ENCODE peak calls at places on chromosomes 5 and 9, in four cellular contexts. V is Calu3, M is GM10248, K is GM13977. A is an unnamed sample.

GRCh38 chr9:81861644-81862043 is 66.6 kb upstream of the SPATA31D4 start:
- DNase-seq in V (no peak), M (no peak), K (no peak), A (no peak)

GRCh38 chr9:34446468-34446891 is 11.9 kb downstream of the FAM219A start:
- DNase-seq in V (no peak), M (no peak), K (no peak), A (no peak)

GRCh38 chr9:125646222-125647100 is 60.5 kb downstream of the MAPKAP1 start:
- DNase-seq in V (no peak), M (no peak), K (no peak), A (no peak)

GRCh38 chr9:28782630-28783029 is 1209.3 kb upstream of the C9orf72 start:
- DNase-seq in V (peak), M (no peak), K (no peak), A (no peak)

GRCh38 chr5:172792693-172793570 is 21.9 kb upstream of the DUSP1 start:
- DNase-seq in V (no peak), M (no peak), K (no peak), A (no peak)

GRCh38 chr5:95554331-95554646 is 488 bp downstream of the SKIC3 start:
- DNase-seq in V (no peak), M (no peak), K (no peak), A (no peak)

GRCh38 chr5:76483433-76483832 is 80.3 kb downstream of the IQGAP2 start:
- DNase-seq in V (no peak), M (no peak), K (no peak), A (no peak)

GRCh38 chr9:23542438-23542837 is 283.6 kb downstream of the ELAVL2 start:
- DNase-seq in V (no peak), M (no peak), K (no peak), A (no peak)

GRCh38 chr5:1515921-1516571 is 7.7 kb downstream of the LPCAT1 start:
- DNase-seq in V (peak), M (no peak), K (no peak), A (no peak)

GRCh38 chr5:36200513-36200912 is 41.2 kb downstream of the NADK2 start:
- DNase-seq in V (no peak), M (no peak), K (no peak), A (no peak)

GRCh38 chr5:137370096-137370495 is 129.0 kb downstream of the SPOCK1 start:
- DNase-seq in V (no peak), M (no peak), K (no peak), A (no peak)

GRCh38 chr5:168228668-168229067 is 62.8 kb upstream of the WWC1 start:
- DNase-seq in V (no peak), M (no peak), K (no peak), A (no peak)

GRCh38 chr5:15943487-15943886 is 236.1 kb downstream of the MARCHF11 start:
- DNase-seq in V (no peak), M (no peak), K (no peak), A (no peak)

GRCh38 chr5:137733011-137733410 is 2.9 kb downstream of the KLHL3 start:
- DNase-seq in V (no peak), M (no peak), K (no peak), A (no peak)

GRCh38 chr9:84669293-84670105 is at the start of gene NTRK2:
- DNase-seq in V (peak), M (peak), K (peak), A (peak)

GRCh38 chr9:78882501-78882900 is 585.6 kb downstream of the PSAT1 start:
- DNase-seq in V (no peak), M (no peak), K (no peak), A (no peak)

GRCh38 chr9:100714372-100715099 is 136.7 kb downstream of the CAVIN4 start:
- DNase-seq in V (peak), M (peak), K (peak), A (peak)

GRCh38 chr9:89421595-89421994 is 76.3 kb downstream of the SEMA4D start:
- DNase-seq in V (no peak), M (no peak), K (no peak), A (no peak)

GRCh38 chr5:12952409-12952808 is 992.1 kb downstream of the DNAH5 start:
- DNase-seq in V (no peak), M (no peak), K (no peak), A (no peak)

GRCh38 chr9:12463641-12464040 is 229.5 kb upstream of the TYRP1 start:
- DNase-seq in V (no peak), M (no peak), K (no peak), A (no peak)

GRCh38 chr9:106074006-106074405 is 379.7 kb downstream of the TMEM38B start:
- DNase-seq in V (no peak), M (no peak), K (no peak), A (no peak)

GRCh38 chr5:1734908-1735289 is 64.7 kb downstream of the MRPL36 start:
- DNase-seq in V (no peak), M (no peak), K (no peak), A (no peak)

GRCh38 chr9:111150241-111150640 is 112.0 kb upstream of the LPAR1 start:
- DNase-seq in V (no peak), M (no peak), K (no peak), A (no peak)

GRCh38 chr5:136308396-136308795 is 56.9 kb downstream of the TRPC7 start:
- DNase-seq in V (peak), M (no peak), K (no peak), A (no peak)

GRCh38 chr9:90300901-90301688 is 341.5 kb downstream of the DIRAS2 start:
- DNase-seq in V (peak), M (no peak), K (no peak), A (no peak)

GRCh38 chr5:169251685-169252084 is 49.3 kb downstream of the SLIT3 start:
- DNase-seq in V (no peak), M (no peak), K (no peak), A (no peak)

GRCh38 chr5:1231354-1231905 is 6.2 kb downstream of the SLC6A18 start:
- DNase-seq in V (no peak), M (no peak), K (no peak), A (no peak)

GRCh38 chr5:101045689-101046088 is 142.6 kb upstream of the ST8SIA4 start:
- DNase-seq in V (no peak), M (peak), K (peak), A (no peak)
- TF ChIP-seq CTCF in V (peak), M (peak), K (peak), A (no peak)

GRCh38 chr5:180670586-180671359 is 21.4 kb upstream of the FLT4 start:
- DNase-seq in V (peak), M (peak), K (peak), A (peak)
- TF ChIP-seq CTCF in V (peak), M (peak), K (peak), A (peak)

GRCh38 chr9:136451221-136451877 is 11.7 kb upstream of the INPP5E start:
- DNase-seq in V (no peak), M (no peak), K (no peak), A (no peak)
- TF ChIP-seq CTCF in V (no peak), M (no peak), K (no peak), A (no peak)

GRCh38 chr5:133247881-133248642 is 196.2 kb downstream of the HSPA4 start:
- DNase-seq in V (peak), M (no peak), K (no peak), A (peak)
- TF ChIP-seq CTCF in V (peak), M (peak), K (peak), A (peak)

DNA sequence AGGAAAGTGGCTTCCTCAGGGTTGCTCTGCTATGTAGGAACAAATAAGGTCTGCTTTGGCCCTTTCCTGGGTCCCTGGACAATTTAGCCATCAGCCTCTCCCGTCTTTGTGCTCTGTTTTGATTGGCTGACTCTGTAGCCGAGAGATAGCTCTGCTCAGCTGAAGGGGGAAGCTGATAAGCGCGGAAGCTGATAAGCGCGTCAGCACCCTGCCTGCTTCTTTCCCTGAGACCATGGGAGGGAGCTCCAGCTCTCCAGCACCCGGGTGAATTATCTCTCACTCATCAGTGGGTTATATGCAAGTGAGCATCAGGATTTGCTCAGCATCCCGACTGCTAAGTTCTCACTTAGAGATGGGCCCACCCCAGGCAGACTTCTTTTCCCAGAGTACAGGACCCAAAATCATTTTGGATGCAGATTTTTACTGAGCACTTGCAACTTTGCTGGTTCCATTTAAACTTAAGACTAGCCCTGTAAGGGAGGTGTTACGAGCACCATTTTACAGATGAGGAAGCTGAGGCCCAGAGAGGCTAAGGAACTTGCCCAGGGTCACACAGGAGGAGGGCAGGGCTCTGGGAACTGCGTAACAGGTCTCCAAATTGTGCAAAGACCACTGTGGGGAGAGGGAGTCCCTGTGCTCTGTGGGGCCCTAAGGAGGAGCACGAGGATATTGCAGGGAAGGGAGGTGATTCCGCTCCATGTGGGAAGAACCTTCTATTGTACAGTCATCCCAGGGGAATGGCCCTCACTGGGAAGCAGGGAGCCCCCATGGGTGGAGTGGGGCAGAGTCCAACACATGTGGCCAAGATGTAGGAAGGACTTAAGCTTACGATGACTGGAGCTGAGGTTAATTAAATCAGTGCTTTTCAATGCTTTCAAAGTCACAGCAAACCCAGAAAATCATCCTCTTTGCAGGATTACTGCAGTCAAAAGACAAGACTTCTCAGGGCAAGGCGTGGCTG is 83.7 kb upstream of the ORM1 start:
- DNase-seq in V (no peak), M (no peak), K (peak), A (no peak)
- TF ChIP-seq CTCF in V (no peak), M (no peak), K (no peak), A (no peak)

GRCh38 chr5:131525805-131526204 is 109.2 kb downstream of the RAPGEF6 start:
- DNase-seq in V (no peak), M (no peak), K (no peak), A (no peak)
- TF ChIP-seq CTCF in V (no peak), M (no peak), K (no peak), A (no peak)

DNA sequence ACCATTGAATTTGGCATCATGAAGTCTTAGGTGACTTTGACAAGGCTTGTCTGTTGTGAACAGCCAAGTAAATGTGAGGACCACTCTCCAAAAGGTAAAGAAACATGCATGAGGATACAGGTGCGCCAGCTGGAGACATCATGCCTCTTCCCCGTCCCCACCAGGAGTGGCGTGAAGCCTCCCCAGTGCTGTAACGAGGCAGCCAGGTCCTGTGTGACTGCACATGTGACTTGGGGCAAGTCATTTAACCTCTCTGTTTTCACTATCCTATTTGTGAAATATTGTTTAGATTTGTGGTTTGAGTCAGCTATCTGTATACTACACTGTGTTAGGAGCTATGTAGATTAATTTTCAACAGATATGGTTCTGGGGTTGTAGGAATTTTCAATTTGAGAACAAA is 65.0 kb downstream of the DOCK8 start:
- DNase-seq in V (no peak), M (no peak), K (no peak), A (no peak)
- TF ChIP-seq CTCF in V (no peak), M (no peak), K (no peak), A (no peak)

GRCh38 chr5:88760512-88760911 is 122.5 kb downstream of the MEF2C start:
- DNase-seq in V (no peak), M (no peak), K (no peak), A (no peak)
- TF ChIP-seq CTCF in V (no peak), M (no peak), K (no peak), A (no peak)

GRCh38 chr5:151048526-151048925 is 28.1 kb downstream of the GPX3 start:
- DNase-seq in V (peak), M (no peak), K (no peak), A (no peak)
- TF ChIP-seq CTCF in V (peak), M (no peak), K (peak), A (no peak)

A was measured in endothelial cell.